ENCODE peak calls at places on chromosomes 12 and 14, in five cellular contexts. H, R, U, M and L are unnamed samples.

GRCh38 chr14:69372146-69372545 is 26.0 kb downstream of the ERH start:
- DNase-seq in H (no peak), R (no peak), U (no peak), M (no peak), L (no peak)

GRCh38 chr12:52029686-52030085 is 21.6 kb upstream of the NR4A1 start:
- DNase-seq in H (no peak), R (peak; percentile 73), U (no peak), M (no peak), L (peak; percentile 72)

GRCh38 chr14:104355101-104355691 is 216.8 kb downstream of the KIF26A start:
- DNase-seq in H (no peak), R (no peak), U (no peak), M (no peak), L (no peak)

GRCh38 chr12:67469666-67470065 is 178.9 kb upstream of the DYRK2 start:
- DNase-seq in H (no peak), R (no peak), U (no peak), M (no peak), L (no peak)

GRCh38 chr14:38143170-38143569 is 64.5 kb upstream of the SSTR1 start:
- DNase-seq in H (no peak), R (peak; percentile 82), U (no peak), M (no peak), L (peak; percentile 16)

GRCh38 chr14:101900253-101900652 is 64.1 kb upstream of the DYNC1H1 start:
- DNase-seq in H (no peak), R (no peak), U (no peak), M (no peak), L (no peak)

GRCh38 chr14:89504602-89505320 is 87.7 kb upstream of the FOXN3 start:
- DNase-seq in H (peak; percentile 21), R (peak; percentile 86), U (peak; percentile 54), M (peak; percentile 64), L (peak; percentile 87)

GRCh38 chr14:69480136-69480535 is 4.4 kb upstream of the PLEKHD1 start:
- DNase-seq in H (no peak), R (no peak), U (no peak), M (no peak), L (no peak)

GRCh38 chr14:90273532-90273931 is 17.2 kb downstream of the PSMC1 start:
- DNase-seq in H (no peak), R (no peak), U (no peak), M (no peak), L (no peak)

GRCh38 chr12:7937867-7938506 is 2.0 kb upstream of the SLC2A3 start:
- DNase-seq in H (peak; percentile 36), R (peak; percentile 37), U (peak; percentile 68), M (peak; percentile 70), L (peak; percentile 24)